ENCODE peak calls at places on chromosomes 2 and 18, in four cellular contexts. One of them, this sample, is unnamed.
A peak's percentile ranks its signal among the peaks of the same experiment; 100 is the strongest.

GRCh38 chr2:69241664-69242063 is 145.4 kb downstream of the GFPT1 start:
- DNase-seq in cardiac fibroblast: no peak
- DNase-seq in fibroblast of lung: no peak
- DNase-seq in right lobe of liver: no peak
- DNase-seq in this sample: no peak

GRCh38 chr2:204897561-204897960 is 352.3 kb downstream of the PARD3B start:
- DNase-seq in cardiac fibroblast: no peak
- DNase-seq in fibroblast of lung: peak; percentile 21
- DNase-seq in right lobe of liver: no peak
- DNase-seq in this sample: no peak

GRCh38 chr2:3718679-3719078 is 15.3 kb downstream of the DCDC2C start:
- DNase-seq in cardiac fibroblast: no peak
- DNase-seq in fibroblast of lung: no peak
- DNase-seq in right lobe of liver: no peak
- DNase-seq in this sample: no peak

GRCh38 chr2:204491528-204491927 is 53.7 kb upstream of the PARD3B start:
- DNase-seq in cardiac fibroblast: peak; percentile 76
- DNase-seq in fibroblast of lung: peak; percentile 58
- DNase-seq in right lobe of liver: no peak
- DNase-seq in this sample: peak; percentile 44

GRCh38 chr2:113709022-113709421 is 47.4 kb downstream of the SLC35F5 start:
- DNase-seq in cardiac fibroblast: no peak
- DNase-seq in fibroblast of lung: no peak
- DNase-seq in right lobe of liver: no peak
- DNase-seq in this sample: no peak

GRCh38 chr18:46764586-46764985 is 7.7 kb upstream of the ST8SIA5 start:
- DNase-seq in cardiac fibroblast: no peak
- DNase-seq in fibroblast of lung: no peak
- DNase-seq in right lobe of liver: no peak
- DNase-seq in this sample: no peak

GRCh38 chr18:54905629-54906028 is 53.6 kb downstream of the CCDC68 start:
- DNase-seq in cardiac fibroblast: no peak
- DNase-seq in fibroblast of lung: no peak
- DNase-seq in right lobe of liver: no peak
- DNase-seq in this sample: no peak

GRCh38 chr18:66867653-66868052 is 263.8 kb upstream of the CDH19 start:
- DNase-seq in cardiac fibroblast: no peak
- DNase-seq in fibroblast of lung: peak; percentile 79
- DNase-seq in right lobe of liver: no peak
- DNase-seq in this sample: no peak

GRCh38 chr2:226023383-226023782 is 623.9 kb downstream of the NYAP2 start:
- DNase-seq in cardiac fibroblast: no peak
- DNase-seq in fibroblast of lung: no peak
- DNase-seq in right lobe of liver: no peak
- DNase-seq in this sample: no peak

GRCh38 chr2:197779261-197779660 is 5.9 kb downstream of the BOLL start:
- DNase-seq in cardiac fibroblast: no peak
- DNase-seq in fibroblast of lung: no peak
- DNase-seq in right lobe of liver: no peak
- DNase-seq in this sample: no peak

GRCh38 chr18:52343138-52343537 is 3.1 kb downstream of the DCC start:
- DNase-seq in cardiac fibroblast: no peak
- DNase-seq in fibroblast of lung: peak; percentile 2
- DNase-seq in right lobe of liver: no peak
- DNase-seq in this sample: no peak

GRCh38 chr2:185130685-185131084 is 532.4 kb downstream of the ZNF804A start:
- DNase-seq in cardiac fibroblast: no peak
- DNase-seq in fibroblast of lung: no peak
- DNase-seq in right lobe of liver: no peak
- DNase-seq in this sample: no peak

GRCh38 chr2:46296216-46296839 is 879 bp upstream of the EPAS1 start:
- DNase-seq in cardiac fibroblast: no peak
- DNase-seq in fibroblast of lung: no peak
- DNase-seq in right lobe of liver: peak; percentile 65
- DNase-seq in this sample: no peak

GRCh38 chr2:144516981-144517824 is 2.7 kb downstream of the ZEB2 start:
- DNase-seq in cardiac fibroblast: peak; percentile 97
- DNase-seq in fibroblast of lung: peak; percentile 97
- DNase-seq in right lobe of liver: peak; percentile 64
- DNase-seq in this sample: peak; percentile 95

GRCh38 chr18:54774971-54775665 is 53.2 kb upstream of the RAB27B start:
- DNase-seq in cardiac fibroblast: peak; percentile 16
- DNase-seq in fibroblast of lung: peak; percentile 55
- DNase-seq in right lobe of liver: no peak
- DNase-seq in this sample: no peak

GRCh38 chr2:74567862-74568261 is 13.3 kb downstream of the DOK1 start:
- DNase-seq in cardiac fibroblast: peak; percentile 93
- DNase-seq in fibroblast of lung: peak; percentile 91
- DNase-seq in right lobe of liver: no peak
- DNase-seq in this sample: peak; percentile 95

GRCh38 chr18:67239826-67240225 is 276.7 kb downstream of the DSEL start:
- DNase-seq in cardiac fibroblast: no peak
- DNase-seq in fibroblast of lung: no peak
- DNase-seq in right lobe of liver: no peak
- DNase-seq in this sample: no peak

GRCh38 chr18:35753306-35753910 is 171.9 kb downstream of the GALNT1 start:
- DNase-seq in cardiac fibroblast: no peak
- DNase-seq in fibroblast of lung: no peak
- DNase-seq in right lobe of liver: no peak
- DNase-seq in this sample: peak; percentile 15

GRCh38 chr2:37306024-37306423 is 18.6 kb downstream of the PRKD3 start:
- DNase-seq in cardiac fibroblast: no peak
- DNase-seq in fibroblast of lung: no peak
- DNase-seq in right lobe of liver: no peak
- DNase-seq in this sample: no peak

GRCh38 chr2:2836343-2837070 is 505.4 kb upstream of the MYT1L start:
- DNase-seq in cardiac fibroblast: no peak
- DNase-seq in fibroblast of lung: no peak
- DNase-seq in right lobe of liver: no peak
- DNase-seq in this sample: no peak

GRCh38 chr2:111117666-111118454 is 2.9 kb upstream of the BCL2L11 start:
- DNase-seq in cardiac fibroblast: peak; percentile 81
- DNase-seq in fibroblast of lung: peak; percentile 78
- DNase-seq in right lobe of liver: no peak
- DNase-seq in this sample: peak; percentile 24

GRCh38 chr2:216370961-216371633 is 1.2 kb downstream of the MARCHF4 start:
- DNase-seq in cardiac fibroblast: no peak
- DNase-seq in fibroblast of lung: no peak
- DNase-seq in right lobe of liver: no peak
- DNase-seq in this sample: no peak

GRCh38 chr18:36830141-36830495 is 1.2 kb downstream of the KIAA1328 start:
- DNase-seq in cardiac fibroblast: no peak
- DNase-seq in fibroblast of lung: no peak
- DNase-seq in right lobe of liver: no peak
- DNase-seq in this sample: no peak

GRCh38 chr2:39778233-39778632 is 825 bp downstream of the THUMPD2 start:
- DNase-seq in cardiac fibroblast: no peak
- DNase-seq in fibroblast of lung: no peak
- DNase-seq in right lobe of liver: no peak
- DNase-seq in this sample: no peak

GRCh38 chr2:126802316-126802715 is 96.4 kb upstream of the TEX51 start:
- DNase-seq in cardiac fibroblast: no peak
- DNase-seq in fibroblast of lung: no peak
- DNase-seq in right lobe of liver: no peak
- DNase-seq in this sample: no peak

GRCh38 chr2:110106642-110107041 is 9.0 kb downstream of the MALL start:
- DNase-seq in cardiac fibroblast: peak; percentile 23
- DNase-seq in fibroblast of lung: peak; percentile 97
- DNase-seq in right lobe of liver: no peak
- DNase-seq in this sample: peak; percentile 27

GRCh38 chr2:74515271-74516069 is 1.2 kb downstream of the TLX2 start:
- DNase-seq in cardiac fibroblast: no peak
- DNase-seq in fibroblast of lung: no peak
- DNase-seq in right lobe of liver: no peak
- DNase-seq in this sample: no peak

GRCh38 chr2:14903709-14904374 is 271.3 kb downstream of the LRATD1 start:
- DNase-seq in cardiac fibroblast: peak; percentile 1
- DNase-seq in fibroblast of lung: no peak
- DNase-seq in right lobe of liver: peak; percentile 58
- DNase-seq in this sample: no peak

GRCh38 chr2:194328456-194328855 is 1328.6 kb upstream of the SLC39A10 start:
- DNase-seq in cardiac fibroblast: no peak
- DNase-seq in fibroblast of lung: no peak
- DNase-seq in right lobe of liver: no peak
- DNase-seq in this sample: no peak

GRCh38 chr2:121791253-121791652 is 35.8 kb downstream of the TSN start:
- DNase-seq in cardiac fibroblast: no peak
- DNase-seq in fibroblast of lung: no peak
- DNase-seq in right lobe of liver: no peak
- DNase-seq in this sample: no peak

GRCh38 chr2:143300531-143300930 is 171.3 kb downstream of the ARHGAP15 start:
- DNase-seq in cardiac fibroblast: peak; percentile 8
- DNase-seq in fibroblast of lung: peak; percentile 23
- DNase-seq in right lobe of liver: no peak
- DNase-seq in this sample: peak; percentile 13

GRCh38 chr2:64787019-64787365 is 133.3 kb upstream of the SERTAD2 start:
- DNase-seq in cardiac fibroblast: no peak
- DNase-seq in fibroblast of lung: no peak
- DNase-seq in right lobe of liver: no peak
- DNase-seq in this sample: no peak

GRCh38 chr2:44433841-44434240 is 72.1 kb downstream of the CAMKMT start:
- DNase-seq in cardiac fibroblast: no peak
- DNase-seq in fibroblast of lung: no peak
- DNase-seq in right lobe of liver: no peak
- DNase-seq in this sample: no peak

GRCh38 chr2:206836722-206837121 is 71.3 kb downstream of the FASTKD2 start:
- DNase-seq in cardiac fibroblast: no peak
- DNase-seq in fibroblast of lung: no peak
- DNase-seq in right lobe of liver: no peak
- DNase-seq in this sample: no peak

This sample was measured in fibroblast of gingiva.